ENCODE peak calls at places on chromosomes 13 and 19, in five cellular contexts. N is IMR-90, Z is H9, D is H1, E is neuronal stem cell. B is an unnamed sample.

GRCh38 chr19:55118401-55118991 is 1.1 kb upstream of the PPP1R12C start:
- DNase-seq in D (peak; percentile 94), Z (peak; percentile 94), N (no peak), E (peak; percentile 75), B (peak; percentile 95)

GRCh38 chr13:22800726-22801401 is 379.9 kb upstream of the SGCG start:
- DNase-seq in N (peak; percentile 0), D (no peak), Z (no peak), E (no peak), B (no peak)

GRCh38 chr19:54136864-54137113 is 773 bp upstream of the CNOT3 start:
- DNase-seq in E (no peak), D (no peak), N (no peak), Z (no peak), B (no peak)

GRCh38 chr13:105783261-105783660 is 752.2 kb downstream of the EFNB2 start:
- DNase-seq in E (no peak), Z (no peak), N (no peak), D (no peak), B (peak; percentile 58)

GRCh38 chr13:33256148-33256547 is 29.4 kb downstream of the STARD13 start:
- DNase-seq in N (no peak), D (no peak), Z (no peak), E (no peak), B (no peak)

GRCh38 chr13:113095146-113096051 is 10.2 kb upstream of the F7 start:
- DNase-seq in Z (no peak), N (no peak), D (no peak), E (no peak), B (no peak)

GRCh38 chr19:58305932-58306323 is 751 bp downstream of the ERVK3-1 start:
- DNase-seq in Z (no peak), E (no peak), N (no peak), D (no peak), B (no peak)

GRCh38 chr19:29687244-29687896 is 22.1 kb downstream of the PLEKHF1 start:
- DNase-seq in E (no peak), Z (no peak), N (peak; percentile 98), D (no peak), B (no peak)

GRCh38 chr19:47794526-47794925 is 9.8 kb downstream of the TPRX1 start:
- DNase-seq in N (no peak), Z (peak; percentile 65), E (no peak), D (peak; percentile 71), B (peak; percentile 55)

GRCh38 chr19:29501816-29502580 is 23.8 kb upstream of the VSTM2B start:
- DNase-seq in Z (no peak), D (no peak), N (no peak), E (no peak), B (no peak)

GRCh38 chr13:94825507-94825906 is 113.2 kb upstream of the SOX21 start:
- DNase-seq in N (no peak), E (peak; percentile 57), D (peak; percentile 62), Z (peak; percentile 89), B (peak; percentile 66)

GRCh38 chr19:7874080-7874856 is at the start of gene PRR36:
- DNase-seq in E (peak; percentile 79), N (no peak), D (peak; percentile 93), Z (peak; percentile 94), B (peak; percentile 71)

GRCh38 chr19:49324801-49325491 is at the start of gene SLC6A16:
- DNase-seq in Z (no peak), N (no peak), D (peak; percentile 34), E (no peak), B (no peak)

GRCh38 chr19:28691683-28692082 is 521.3 kb downstream of the UQCRFS1 start:
- DNase-seq in D (no peak), Z (no peak), E (no peak), N (no peak), B (no peak)

GRCh38 chr19:53463263-53463662 is 4.3 kb upstream of the ZNF813 start:
- DNase-seq in E (peak; percentile 39), N (peak; percentile 6), D (peak; percentile 91), Z (peak; percentile 95), B (peak; percentile 94)

GRCh38 chr13:53920916-53921315 is 892.3 kb downstream of the OLFM4 start:
- DNase-seq in N (no peak), E (no peak), D (no peak), Z (peak; percentile 26), B (no peak)

GRCh38 chr13:29587645-29588044 is 7.8 kb downstream of the SLC7A1 start:
- DNase-seq in Z (no peak), D (no peak), E (no peak), N (peak; percentile 24), B (no peak)

GRCh38 chr13:36945078-36945477 is 25.0 kb upstream of the SMAD9 start:
- DNase-seq in N (no peak), D (no peak), E (peak; percentile 30), Z (no peak), B (no peak)

GRCh38 chr19:19615086-19615485 is 3.4 kb downstream of the PBX4 start:
- DNase-seq in Z (no peak), D (no peak), E (no peak), N (peak; percentile 46), B (no peak)

GRCh38 chr13:33349996-33350826 is 64.7 kb upstream of the STARD13 start:
- DNase-seq in D (peak; percentile 60), N (peak; percentile 39), E (peak; percentile 8), Z (peak; percentile 32), B (peak; percentile 26)

GRCh38 chr13:23871616-23872220 is 17.5 kb downstream of the MIPEP start:
- DNase-seq in E (no peak), D (no peak), Z (no peak), N (peak; percentile 59), B (peak; percentile 34)

GRCh38 chr13:112005925-112006324 is 61.0 kb upstream of the SOX1 start:
- DNase-seq in N (no peak), E (no peak), D (no peak), Z (no peak), B (no peak)

GRCh38 chr13:26964278-26965057 is 203.9 kb upstream of the GPR12 start:
- DNase-seq in E (no peak), N (peak; percentile 67), Z (no peak), D (no peak), B (no peak)

GRCh38 chr19:18156268-18156667 is 3.3 kb downstream of the PIK3R2 start:
- DNase-seq in D (no peak), N (no peak), Z (no peak), E (no peak), B (no peak)

GRCh38 chr13:40052954-40053353 is 397.5 kb downstream of the COG6 start:
- DNase-seq in Z (no peak), N (no peak), E (no peak), D (no peak), B (no peak)

GRCh38 chr19:43524922-43525835 is 1.8 kb downstream of the ETHE1 start:
- DNase-seq in D (peak; percentile 63), Z (peak; percentile 64), E (no peak), N (peak; percentile 32), B (peak; percentile 55)

GRCh38 chr13:39773833-39774232 is 118.4 kb downstream of the COG6 start:
- DNase-seq in E (no peak), N (peak; percentile 71), Z (no peak), D (no peak), B (no peak)

GRCh38 chr13:42893346-42893745 is 98.7 kb downstream of the EPSTI1 start:
- DNase-seq in N (peak; percentile 50), D (no peak), E (no peak), Z (no peak), B (peak; percentile 59)

GRCh38 chr13:32031025-32031814 is at the start of gene FRY:
- DNase-seq in E (peak; percentile 74), Z (peak; percentile 90), N (peak; percentile 58), D (peak; percentile 85), B (peak; percentile 95)

GRCh38 chr13:39777527-39778061 is 122.1 kb downstream of the COG6 start:
- DNase-seq in Z (no peak), E (no peak), N (peak; percentile 90), D (no peak), B (peak; percentile 73)

GRCh38 chr19:12786149-12786870 is 5.0 kb upstream of the JUNB start:
- DNase-seq in D (no peak), E (no peak), N (no peak), Z (no peak), B (no peak)

GRCh38 chr19:49894879-49895565 is 1.7 kb downstream of the IL4I1 start:
- DNase-seq in E (no peak), N (no peak), D (no peak), Z (no peak), B (no peak)

GRCh38 chr19:52307275-52307674 is 10.3 kb downstream of the ZNF480 start:
- DNase-seq in D (peak; percentile 53), N (peak; percentile 19), Z (peak; percentile 51), E (peak; percentile 20), B (peak; percentile 79)

GRCh38 chr13:88456155-88456554 is 785.0 kb downstream of the SLITRK5 start:
- DNase-seq in E (no peak), Z (no peak), N (no peak), D (no peak), B (no peak)

GRCh38 chr13:88464851-88465250 is 793.7 kb downstream of the SLITRK5 start:
- DNase-seq in Z (no peak), D (no peak), N (no peak), E (no peak), B (no peak)

GRCh38 chr13:88459335-88459734 is 788.2 kb downstream of the SLITRK5 start:
- DNase-seq in Z (no peak), D (no peak), E (no peak), N (no peak), B (no peak)

GRCh38 chr13:88461272-88462009 is 790.3 kb downstream of the SLITRK5 start:
- DNase-seq in Z (peak; percentile 55), D (no peak), N (no peak), E (no peak), B (peak; percentile 79)
- H3K9ac ChIP-seq in Z (no peak overlapping the region), D (no peak overlapping the region), N (no peak overlapping the region), E (no peak overlapping the region), B (no peak overlapping the region)

DNA sequence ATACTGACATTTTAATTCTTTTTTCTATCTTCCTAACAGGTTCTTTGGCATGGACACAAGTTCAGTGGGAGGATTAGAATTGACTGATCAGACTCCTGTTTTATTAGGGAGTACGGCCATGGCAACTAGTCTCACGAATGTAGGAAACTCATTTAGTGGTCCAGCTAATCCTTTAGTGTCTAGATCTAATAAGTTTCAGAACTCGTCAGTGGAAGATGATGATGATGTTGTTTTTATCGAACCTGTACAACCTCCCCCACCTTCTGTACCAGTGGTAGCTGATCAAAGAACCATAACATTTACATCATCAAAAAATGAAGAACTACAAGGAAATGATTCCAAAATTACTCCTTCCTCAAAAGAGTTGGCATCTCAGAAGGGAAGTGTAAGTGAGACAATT is 34.5 kb downstream of the ZMYM2 start:
- DNase-seq in N (no peak), E (no peak), D (no peak), Z (no peak), B (no peak)
- H3K23ac ChIP-seq in N (no peak overlapping the region), E (no peak overlapping the region), D (no peak overlapping the region), Z (no peak overlapping the region), B (no peak overlapping the region)

DNA sequence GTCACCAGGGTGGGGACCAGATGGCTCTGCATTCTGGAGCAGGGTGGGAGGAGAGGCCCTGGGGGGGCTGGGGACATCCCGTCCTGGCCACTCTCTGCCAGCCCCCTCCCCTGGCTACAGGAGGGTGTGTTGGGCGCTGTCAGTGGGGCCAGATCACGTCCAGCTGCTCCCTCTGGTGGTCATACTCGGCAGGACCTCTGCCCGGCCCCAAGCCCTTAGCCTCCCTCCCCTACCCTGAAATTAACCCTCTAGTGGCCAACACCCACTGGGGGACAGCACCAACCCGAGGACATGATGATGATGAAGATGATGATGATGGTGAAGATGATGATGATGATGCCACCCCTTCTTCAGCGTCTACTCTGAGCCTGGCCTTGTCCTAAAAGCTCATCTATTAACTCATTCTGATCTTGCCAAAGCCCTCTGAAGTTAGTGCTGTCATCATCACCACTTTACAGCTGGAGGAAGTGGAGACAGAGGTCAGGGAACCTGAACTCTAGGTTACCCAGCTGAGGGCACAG is 590 bp upstream of the LGI4 start:
- DNase-seq in Z (peak; percentile 84), N (peak; percentile 55), E (peak; percentile 84), D (peak; percentile 96), B (peak; percentile 86)
- H2BK15ac ChIP-seq in Z (no peak overlapping the region), N (no peak overlapping the region), E (no peak overlapping the region), D (no peak overlapping the region), B (no peak overlapping the region)

GRCh38 chr19:610801-611505 is 21.3 kb downstream of the HCN2 start:
- DNase-seq in N (peak; percentile 76), D (no peak), E (no peak), Z (no peak), B (no peak)
- H3K9ac ChIP-seq in N (no peak overlapping the region), D (no peak overlapping the region), E (no peak overlapping the region), Z (no peak overlapping the region), B (peak overlapping the region; percentile 21)